ENCODE peak calls at places on chromosomes 1 and 21, in nine cellular contexts. V is progenitor cell of endocrine pancreas, A is uterus, U is Panc1, W is neural crest cell, P is GM13977, Q is AG10803, B is BJ, L is foreskin fibroblast. G is an unnamed sample.

GRCh38 chr1:243712890-243713425 is 137.1 kb downstream of the AKT3 start:
- DNase-seq in V (no peak), A (no peak), U (no peak), W (no peak), P (no peak), Q (no peak), B (no peak), L (no peak), G (no peak)

GRCh38 chr1:169049258-169049936 is 57.1 kb upstream of the ATP1B1 start:
- DNase-seq in V (no peak), A (no peak), U (no peak), W (no peak), P (no peak), Q (no peak), B (no peak), L (no peak), G (no peak)

GRCh38 chr1:34645919-34646318 is 108.9 kb upstream of the GJB5 start:
- DNase-seq in V (no peak), A (no peak), U (no peak), W (no peak), P (no peak), Q (no peak), B (no peak), L (no peak), G (no peak)

GRCh38 chr1:64855557-64855956 is 110.7 kb downstream of the RAVER2 start:
- DNase-seq in V (no peak), A (no peak), U (no peak), W (no peak), P (no peak), Q (no peak), B (no peak), L (no peak), G (no peak)

GRCh38 chr1:180857947-180858768 is 54.5 kb upstream of the KIAA1614 start:
- DNase-seq in V (no peak), A (no peak), U (no peak), W (no peak), P (no peak), Q (no peak), B (no peak), L (no peak), G (no peak)

GRCh38 chr1:82400521-82400920 is 599.8 kb downstream of the ADGRL2 start:
- DNase-seq in V (no peak), A (no peak), U (no peak), W (no peak), P (no peak), Q (no peak), B (no peak), L (no peak), G (no peak)

GRCh38 chr1:20732588-20733360 is at the start of gene SH2D5:
- DNase-seq in V (no peak), A (peak), U (peak), W (no peak), P (peak), Q (peak), B (peak), L (peak), G (no peak)

GRCh38 chr1:201518105-201518504 is 11.2 kb upstream of the CSRP1 start:
- DNase-seq in V (no peak), A (no peak), U (no peak), W (no peak), P (no peak), Q (no peak), B (no peak), L (no peak), G (no peak)

GRCh38 chr1:29249170-29249691 is 12.9 kb downstream of the PTPRU start:
- DNase-seq in V (no peak), A (no peak), U (no peak), W (no peak), P (no peak), Q (peak), B (no peak), L (no peak), G (peak)

GRCh38 chr1:8078176-8078671 is 52.1 kb upstream of the ERRFI1 start:
- DNase-seq in V (no peak), A (no peak), U (no peak), W (no peak), P (no peak), Q (peak), B (peak), L (peak), G (no peak)

GRCh38 chr1:17276568-17276967 is 27.7 kb downstream of the PADI3 start:
- DNase-seq in V (no peak), A (no peak), U (no peak), W (no peak), P (no peak), Q (peak), B (no peak), L (peak), G (no peak)

GRCh38 chr1:71783096-71783495 is 499.2 kb downstream of the NEGR1 start:
- DNase-seq in V (no peak), A (no peak), U (no peak), W (no peak), P (no peak), Q (no peak), B (no peak), L (no peak), G (no peak)

GRCh38 chr1:164786980-164787833 is 228.2 kb downstream of the PBX1 start:
- DNase-seq in V (peak), A (peak), U (peak), W (peak), P (peak), Q (peak), B (no peak), L (peak), G (peak)

GRCh38 chr21:37783016-37783415 is 133.2 kb downstream of the KCNJ6 start:
- DNase-seq in V (no peak), A (no peak), U (no peak), W (no peak), P (no peak), Q (peak), B (no peak), L (peak), G (no peak)

GRCh38 chr1:179206817-179207216 is 22.7 kb downstream of the ABL2 start:
- DNase-seq in V (no peak), A (no peak), U (no peak), W (no peak), P (no peak), Q (no peak), B (no peak), L (no peak), G (no peak)

GRCh38 chr1:53696990-53697389 is 42.0 kb downstream of the GLIS1 start:
- DNase-seq in V (no peak), A (no peak), U (no peak), W (no peak), P (no peak), Q (no peak), B (no peak), L (no peak), G (no peak)

GRCh38 chr1:75954594-75954993 is 22.4 kb upstream of the ASB17 start:
- DNase-seq in V (no peak), A (no peak), U (no peak), W (no peak), P (no peak), Q (no peak), B (no peak), L (no peak), G (no peak)

GRCh38 chr1:212346586-212346985 is 61.4 kb downstream of the PPP2R5A start:
- DNase-seq in V (no peak), A (no peak), U (no peak), W (no peak), P (no peak), Q (peak), B (no peak), L (peak), G (no peak)

GRCh38 chr1:19137158-19137557 is 72.9 kb downstream of the UBR4 start:
- DNase-seq in V (no peak), A (no peak), U (no peak), W (no peak), P (no peak), Q (no peak), B (no peak), L (no peak), G (no peak)

GRCh38 chr1:150516616-150517015 is 1.1 kb downstream of the FALEC start:
- DNase-seq in V (no peak), A (no peak), U (no peak), W (no peak), P (peak), Q (no peak), B (no peak), L (no peak), G (no peak)
- TF ChIP-seq CTCF in V (no peak), A (no peak), U (no peak), W (peak), P (peak), Q (peak), B (peak), L (no peak), G (no peak)

DNA sequence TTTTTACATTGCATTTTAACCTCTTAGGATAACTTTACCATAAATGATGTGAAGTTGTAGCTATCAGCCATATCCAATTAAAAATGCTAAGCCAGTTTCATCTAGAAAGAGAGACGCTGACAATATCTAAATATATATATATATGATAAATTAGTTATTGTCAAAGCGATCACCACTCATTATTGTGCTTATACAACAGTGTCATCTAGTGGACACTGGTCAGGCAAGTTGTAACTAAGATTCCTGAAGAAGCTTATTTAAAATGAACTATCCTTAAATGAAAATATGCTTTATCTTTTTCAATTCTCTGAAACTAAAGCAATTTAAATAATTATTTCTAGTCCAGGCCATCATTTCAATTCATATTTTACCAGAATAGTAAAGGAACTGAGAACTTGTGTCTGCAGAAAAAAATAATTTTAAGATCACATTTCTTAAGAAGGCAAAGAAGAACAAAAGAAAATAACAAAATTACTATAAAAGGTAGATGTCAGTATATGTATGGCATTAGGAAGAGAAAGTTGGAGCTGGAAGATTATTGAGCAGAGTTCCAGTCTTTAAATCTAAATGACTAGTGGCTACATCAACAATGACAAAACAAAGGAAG is 193.3 kb upstream of the SNX7 start:
- DNase-seq in V (no peak), A (no peak), U (peak), W (no peak), P (peak), Q (peak), B (peak), L (peak), G (peak)
- TF ChIP-seq CTCF in V (peak), A (peak), U (peak), W (peak), P (peak), Q (peak), B (peak), L (peak), G (peak)

GRCh38 chr1:176745945-176746344 is 283.0 kb downstream of the PAPPA2 start:
- DNase-seq in V (no peak), A (no peak), U (no peak), W (no peak), P (no peak), Q (peak), B (no peak), L (peak), G (no peak)
- TF ChIP-seq CTCF in V (no peak), A (no peak), U (peak), W (no peak), P (no peak), Q (peak), B (peak), L (peak), G (no peak)

GRCh38 chr1:238789916-238790667 is 596.3 kb upstream of the CHRM3 start:
- DNase-seq in V (no peak), A (no peak), U (no peak), W (no peak), P (no peak), Q (no peak), B (no peak), L (no peak), G (no peak)
- TF ChIP-seq CTCF in V (no peak), A (no peak), U (no peak), W (no peak), P (no peak), Q (no peak), B (no peak), L (no peak), G (no peak)

DNA sequence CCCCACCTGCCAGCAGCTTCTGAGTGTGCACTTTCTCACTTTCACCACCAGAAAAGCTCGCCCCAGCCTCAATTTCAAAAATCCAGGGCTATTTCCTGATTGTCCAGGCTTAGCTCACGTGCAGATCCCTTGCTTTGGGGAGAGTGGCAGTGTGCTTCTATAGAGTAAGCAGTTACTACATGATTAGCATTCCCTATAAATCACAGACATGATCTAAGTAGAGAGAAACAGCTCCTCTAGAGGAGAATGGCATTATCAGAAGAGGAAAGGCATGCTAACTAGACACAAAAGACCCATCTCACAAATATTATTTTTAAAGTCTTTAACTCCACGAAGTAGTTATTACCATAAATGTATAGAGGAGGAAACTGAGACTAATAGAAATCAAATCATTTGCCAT is 455.9 kb upstream of the PKN2 start:
- DNase-seq in V (no peak), A (no peak), U (no peak), W (no peak), P (no peak), Q (no peak), B (no peak), L (no peak), G (no peak)
- TF ChIP-seq CTCF in V (no peak), A (no peak), U (peak), W (peak), P (no peak), Q (peak), B (no peak), L (peak), G (no peak)

GRCh38 chr1:78570539-78570938 is 49.7 kb upstream of the IFI44L start:
- DNase-seq in V (no peak), A (no peak), U (no peak), W (no peak), P (no peak), Q (no peak), B (no peak), L (no peak), G (peak)
- TF ChIP-seq CTCF in V (no peak), A (no peak), U (no peak), W (no peak), P (peak), Q (no peak), B (peak), L (no peak), G (no peak)

GRCh38 chr1:25430073-25430665 is 528 bp upstream of the MACO1 start:
- DNase-seq in V (peak), A (peak), U (no peak), W (peak), P (peak), Q (peak), B (peak), L (peak), G (peak)
- TF ChIP-seq CTCF in V (no peak), A (no peak), U (no peak), W (no peak), P (no peak), Q (no peak), B (no peak), L (no peak), G (no peak)

GRCh38 chr1:24442764-24443163 is 27.2 kb downstream of the NIPAL3 start:
- DNase-seq in V (no peak), A (no peak), U (no peak), W (no peak), P (no peak), Q (peak), B (no peak), L (peak), G (no peak)
- TF ChIP-seq CTCF in V (no peak), A (no peak), U (no peak), W (no peak), P (no peak), Q (no peak), B (no peak), L (no peak), G (no peak)

DNA sequence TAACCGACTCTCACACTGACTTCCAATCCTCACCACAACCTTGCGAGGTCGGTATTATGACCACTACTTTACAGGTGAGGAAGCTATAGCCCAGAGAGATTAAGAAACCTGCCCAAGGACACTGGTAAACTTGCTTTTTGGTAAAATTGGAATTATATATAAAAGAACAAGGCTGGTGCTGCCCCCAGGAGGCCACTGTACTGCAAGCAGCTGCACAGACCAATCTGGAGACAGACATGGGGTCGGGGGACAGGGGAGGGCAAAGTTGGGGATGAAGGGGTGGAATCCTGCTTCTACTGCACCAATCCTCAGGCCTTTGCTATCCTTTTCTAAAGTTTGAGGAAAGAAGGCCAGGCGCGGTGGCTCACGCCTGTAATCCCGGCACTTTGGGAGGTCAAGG is 280.8 kb downstream of the SPATA17 start:
- DNase-seq in V (no peak), A (no peak), U (no peak), W (no peak), P (no peak), Q (no peak), B (no peak), L (no peak), G (no peak)
- TF ChIP-seq CTCF in V (peak), A (no peak), U (peak), W (peak), P (no peak), Q (no peak), B (no peak), L (no peak), G (no peak)

GRCh38 chr1:48263042-48263441 is 40.5 kb downstream of the SLC5A9 start:
- DNase-seq in V (no peak), A (no peak), U (no peak), W (no peak), P (no peak), Q (no peak), B (no peak), L (no peak), G (no peak)
- TF ChIP-seq CTCF in V (no peak), A (no peak), U (no peak), W (no peak), P (no peak), Q (no peak), B (no peak), L (no peak), G (no peak)